ENCODE peak calls at places on chromosome X, in four cellular contexts. O is CD4-positive, alpha-beta memory T cell; U is NCI-H1930; Y is G401. A is an unnamed sample.

GRCh38 chrX:39418936-39419659 is 617.8 kb downstream of the MID1IP1 start:
- DNase-seq in Y (peak), O (no peak), U (no peak), A (no peak)

GRCh38 chrX:119181491-119181890 is 53.9 kb upstream of the KIAA1210 start:
- DNase-seq in O (no peak), U (no peak), Y (no peak), A (no peak)

GRCh38 chrX:99468993-99469392 is 941.1 kb downstream of the PCDH19 start:
- DNase-seq in Y (no peak), U (no peak), O (no peak), A (no peak)

GRCh38 chrX:118983513-118983912 is 9.1 kb downstream of the LONRF3 start:
- DNase-seq in Y (no peak), U (no peak), O (no peak), A (no peak)

GRCh38 chrX:82816572-82816971 is 691.5 kb upstream of the POU3F4 start:
- DNase-seq in Y (no peak), U (no peak), O (no peak), A (no peak)

GRCh38 chrX:11566814-11567213 is 98.9 kb downstream of the ARHGAP6 start:
- DNase-seq in U (no peak), O (no peak), Y (no peak), A (no peak)

GRCh38 chrX:7252013-7252610 is 104.2 kb upstream of the PUDP start:
- DNase-seq in Y (no peak), O (no peak), U (no peak), A (no peak)

GRCh38 chrX:150361070-150361776 is 1.9 kb upstream of the MAMLD1 start:
- DNase-seq in Y (peak), U (no peak), O (peak), A (no peak)

GRCh38 chrX:138298268-138298667 is 413.2 kb downstream of the FGF13 start:
- DNase-seq in U (no peak), O (no peak), Y (no peak), A (no peak)

GRCh38 chrX:10483191-10483808 is 137.1 kb downstream of the MID1 start:
- DNase-seq in O (no peak), Y (no peak), U (no peak), A (no peak)

GRCh38 chrX:105701310-105702052 is 120.9 kb upstream of the NRK start:
- DNase-seq in U (no peak), O (no peak), Y (no peak), A (no peak)

GRCh38 chrX:118523920-118524319 is 28.3 kb downstream of the DOCK11 start:
- DNase-seq in U (no peak), Y (no peak), O (peak), A (no peak)

GRCh38 chrX:87583679-87584078 is 66.1 kb downstream of the KLHL4 start:
- DNase-seq in O (no peak), U (no peak), Y (no peak), A (no peak)

GRCh38 chrX:63738696-63739095 is 46.3 kb downstream of the ARHGEF9 start:
- DNase-seq in O (no peak), U (no peak), Y (no peak), A (no peak)

GRCh38 chrX:44096666-44097065 is 123.5 kb upstream of the NDP start:
- DNase-seq in Y (no peak), U (no peak), O (no peak), A (no peak)

GRCh38 chrX:54180403-54180802 is 2.7 kb downstream of the FAM120C start:
- DNase-seq in Y (no peak), U (no peak), O (no peak), A (no peak)

GRCh38 chrX:111652719-111653118 is 28.3 kb upstream of the ALG13 start:
- DNase-seq in Y (no peak), O (no peak), U (no peak), A (no peak)

GRCh38 chrX:16892504-16893362 is 22.6 kb upstream of the RBBP7 start:
- DNase-seq in U (peak), Y (peak), O (peak), A (peak)

GRCh38 chrX:70754169-70754843 is 154.2 kb downstream of the TEX11 start:
- DNase-seq in O (no peak), Y (no peak), U (no peak), A (no peak)

GRCh38 chrX:155056877-155057792 is 13.8 kb downstream of the CMC4 start:
- DNase-seq in O (peak), Y (peak), U (peak), A (peak)

GRCh38 chrX:46573331-46573895 is at the start of gene CHST7:
- DNase-seq in Y (peak), O (peak), U (peak), A (peak)

GRCh38 chrX:147894332-147894870 is 17.3 kb upstream of the FMR1 start:
- DNase-seq in Y (no peak), U (no peak), O (no peak), A (no peak)

GRCh38 chrX:69496143-69496542 is 8.0 kb upstream of the NALF2 start:
- DNase-seq in U (no peak), Y (no peak), O (no peak), A (no peak)

GRCh38 chrX:150205011-150205410 is 158.1 kb upstream of the MAMLD1 start:
- DNase-seq in Y (no peak), U (no peak), O (no peak), A (no peak)

GRCh38 chrX:2819345-2820130 is 9.2 kb upstream of the GYG2 start:
- DNase-seq in O (peak), U (no peak), Y (no peak), A (no peak)

GRCh38 chrX:79263550-79263949 is 103.6 kb downstream of the ITM2A start:
- DNase-seq in U (no peak), O (no peak), Y (no peak), A (no peak)

GRCh38 chrX:31715675-31716074 is 643.8 kb upstream of the FTHL17 start:
- DNase-seq in Y (no peak), O (no peak), U (no peak), A (no peak)

GRCh38 chrX:97074400-97074799 is 190.7 kb downstream of the RPA4 start:
- DNase-seq in O (no peak), Y (no peak), U (no peak), A (no peak)

GRCh38 chrX:32289356-32289755 is 922.0 kb downstream of the DMD start:
- DNase-seq in O (no peak), Y (no peak), U (no peak), A (no peak)

GRCh38 chrX:88397551-88397950 is 349.5 kb upstream of the CPXCR1 start:
- DNase-seq in O (no peak), U (no peak), Y (no peak), A (no peak)

GRCh38 chrX:40615976-40616375 is 7.3 kb upstream of the MPC1L start:
- DNase-seq in U (no peak), Y (no peak), O (no peak), A (no peak)

A was measured in NCI-H1048.